ENCODE peak calls at places on chromosomes 16 and 17, in five cellular contexts. S, P, Q, R and E are unnamed samples.

GRCh38 chr17:52892334-52892733 is 733.8 kb upstream of the CA10 start:
- DNase-seq in Q (no peak), P (no peak), R (no peak), S (no peak), E (no peak)

GRCh38 chr16:88538366-88539060 is 31.7 kb upstream of the ZC3H18 start:
- DNase-seq in R (no peak), Q (no peak), S (no peak), P (no peak), E (no peak)

GRCh38 chr16:23408242-23409201 is 44.5 kb downstream of the COG7 start:
- DNase-seq in S (peak; percentile 64), P (peak; percentile 56), Q (no peak), R (no peak), E (no peak)

GRCh38 chr16:27698746-27699145 is 148.8 kb downstream of the KATNIP start:
- DNase-seq in Q (no peak), S (no peak), R (no peak), P (no peak), E (no peak)

GRCh38 chr17:17890773-17891759 is 54.3 kb upstream of the SREBF1 start:
- DNase-seq in P (peak; percentile 69), R (peak; percentile 70), S (peak; percentile 50), Q (no peak), E (peak; percentile 88)

GRCh38 chr17:30363715-30364202 is 15.0 kb upstream of the CPD start:
- DNase-seq in S (peak; percentile 46), P (no peak), Q (no peak), R (no peak), E (no peak)

GRCh38 chr17:514584-514983 is 162.0 kb upstream of the RPH3AL start:
- DNase-seq in S (no peak), P (no peak), Q (no peak), R (no peak), E (no peak)

GRCh38 chr17:4110152-4110551 is 32.7 kb downstream of the ZZEF1 start:
- DNase-seq in P (peak; percentile 49), S (no peak), Q (no peak), R (no peak), E (no peak)

GRCh38 chr17:56317351-56318208 is 164.3 kb downstream of the ANKFN1 start:
- DNase-seq in R (no peak), Q (no peak), S (no peak), P (no peak), E (no peak)

GRCh38 chr16:35733278-35733965 is 2274.0 kb downstream of the TP53TG3F start:
- DNase-seq in P (no peak), Q (no peak), S (no peak), R (no peak), E (peak; percentile 56)

GRCh38 chr16:77288222-77288621 is 89.0 kb downstream of the SYCE1L start:
- DNase-seq in R (no peak), Q (no peak), S (no peak), P (peak; percentile 84), E (no peak)

GRCh38 chr17:40092581-40092980 is 7.8 kb downstream of the NR1D1 start:
- DNase-seq in S (no peak), P (no peak), Q (no peak), R (no peak), E (no peak)

GRCh38 chr16:709651-710499 is 4.3 kb upstream of the FBXL16 start:
- DNase-seq in S (no peak), Q (no peak), P (peak; percentile 86), R (peak; percentile 69), E (no peak)

GRCh38 chr16:19520861-19521331 is 1.0 kb downstream of the GDE1 start:
- DNase-seq in S (peak; percentile 73), R (no peak), Q (no peak), P (peak; percentile 26), E (no peak)

GRCh38 chr17:55570360-55570759 is 59.1 kb upstream of the SMIM36 start:
- DNase-seq in R (no peak), P (no peak), S (no peak), Q (no peak), E (no peak)

GRCh38 chr17:44438634-44439033 is 49.2 kb upstream of the ITGA2B start:
- DNase-seq in P (no peak), S (peak; percentile 18), Q (no peak), R (no peak), E (no peak)

GRCh38 chr16:81201267-81201666 is 37.2 kb upstream of the BCO1 start:
- DNase-seq in R (no peak), Q (no peak), P (no peak), S (no peak), E (no peak)

GRCh38 chr16:9123871-9124270 is 32.4 kb downstream of the HAPSTR1 start:
- DNase-seq in S (peak; percentile 90), P (no peak), Q (no peak), R (no peak), E (no peak)

GRCh38 chr16:72657791-72658190 is 390.1 kb downstream of the ZFHX3 start:
- DNase-seq in P (no peak), R (no peak), Q (no peak), S (no peak), E (no peak)

GRCh38 chr17:29958947-29959657 is 17.7 kb downstream of the EFCAB5 start:
- DNase-seq in P (peak; percentile 17), S (no peak), R (no peak), Q (no peak), E (no peak)

GRCh38 chr16:88303890-88304819 is 78.6 kb upstream of the ZNF469 start:
- DNase-seq in Q (no peak), P (peak; percentile 94), S (no peak), R (no peak), E (no peak)

GRCh38 chr17:40608061-40608581 is 39.5 kb downstream of the SMARCE1 start:
- DNase-seq in R (no peak), S (no peak), P (no peak), Q (no peak), E (no peak)

GRCh38 chr16:67117716-67118115 is 8.0 kb downstream of the PHAF1 start:
- DNase-seq in Q (no peak), R (no peak), P (no peak), S (no peak), E (no peak)

GRCh38 chr16:20387978-20388377 is 16.6 kb downstream of the PDILT start:
- DNase-seq in P (no peak), R (no peak), S (no peak), Q (no peak), E (no peak)

GRCh38 chr17:19769946-19770652 is 22.0 kb upstream of the ALDH3A1 start:
- DNase-seq in P (peak; percentile 25), R (no peak), Q (no peak), S (no peak), E (peak; percentile 49)

GRCh38 chr16:64627781-64628180 is 494.1 kb downstream of the CDH11 start:
- DNase-seq in Q (no peak), R (no peak), S (no peak), P (no peak), E (no peak)

GRCh38 chr16:2535644-2536021 is 2.2 kb upstream of the PDPK1 start:
- DNase-seq in R (no peak), P (peak; percentile 69), Q (no peak), S (no peak), E (no peak)

GRCh38 chr17:54559883-54560282 is 340.8 kb upstream of the TOM1L1 start:
- DNase-seq in R (no peak), P (no peak), Q (no peak), S (no peak), E (no peak)

GRCh38 chr17:64174686-64175456 is 44.9 kb upstream of the ERN1 start:
- DNase-seq in Q (no peak), P (no peak), R (no peak), S (no peak), E (no peak)

GRCh38 chr17:40547079-40547784 is 18.0 kb downstream of the CCR7 start:
- DNase-seq in P (peak; percentile 26), S (peak; percentile 13), Q (no peak), R (peak; percentile 7), E (no peak)

GRCh38 chr16:28935924-28936783 is 4.4 kb downstream of the CD19 start:
- DNase-seq in Q (peak; percentile 25), S (peak; percentile 89), P (peak; percentile 74), R (peak; percentile 95), E (no peak)

GRCh38 chr17:40097087-40097486 is 3.3 kb downstream of the NR1D1 start:
- DNase-seq in P (no peak), R (no peak), Q (no peak), S (no peak), E (no peak)

GRCh38 chr17:41390411-41390938 is 6.9 kb downstream of the KRT31 start:
- DNase-seq in S (no peak), R (no peak), Q (no peak), P (no peak), E (no peak)

GRCh38 chr17:81812571-81813370 is 8.8 kb downstream of the GCGR start:
- DNase-seq in R (no peak), S (no peak), Q (no peak), P (no peak), E (no peak)

GRCh38 chr16:63363738-63364137 is 1327.5 kb upstream of the CDH8 start:
- DNase-seq in P (no peak), Q (no peak), S (no peak), R (no peak), E (no peak)
- TF ChIP-seq CTCF in P (no peak), Q (no peak), S (no peak), R (no peak), E (no peak)

GRCh38 chr17:73198201-73198929 is 5.5 kb downstream of the COG1 start:
- DNase-seq in P (no peak), R (no peak), S (no peak), Q (no peak), E (no peak)

GRCh38 chr17:73197141-73197540 is 4.3 kb downstream of the COG1 start:
- DNase-seq in S (no peak), P (no peak), Q (no peak), R (no peak), E (no peak)

GRCh38 chr17:73194514-73195222 is 1.8 kb downstream of the COG1 start:
- DNase-seq in S (no peak), P (peak; percentile 79), R (no peak), Q (no peak), E (no peak)

GRCh38 chr17:73198930-73199260 is 6.0 kb downstream of the COG1 start:
- DNase-seq in P (no peak), S (no peak), Q (no peak), R (no peak), E (no peak)

GRCh38 chr17:73196500-73196899 is 3.6 kb downstream of the COG1 start:
- DNase-seq in R (peak; percentile 50), P (peak; percentile 42), Q (no peak), S (peak; percentile 73), E (no peak)
- TF ChIP-seq CTCF in R (no peak), P (peak; percentile 52), Q (no peak), S (peak; percentile 56), E (peak; percentile 19)

GRCh38 chr16:86872126-86872525 is 293.8 kb downstream of the FOXL1 start:
- DNase-seq in R (no peak), Q (no peak), S (no peak), P (no peak), E (no peak)

GRCh38 chr16:86872833-86873232 is 294.5 kb downstream of the FOXL1 start:
- DNase-seq in P (no peak), Q (no peak), S (no peak), R (no peak), E (no peak)

GRCh38 chr16:86877108-86877507 is 298.8 kb downstream of the FOXL1 start:
- DNase-seq in Q (no peak), P (no peak), S (no peak), R (no peak), E (no peak)

GRCh38 chr16:86876499-86876898 is 298.1 kb downstream of the FOXL1 start:
- DNase-seq in P (no peak), Q (no peak), R (no peak), S (no peak), E (no peak)

GRCh38 chr16:86874141-86874540 is 295.8 kb downstream of the FOXL1 start:
- DNase-seq in S (no peak), R (peak; percentile 80), Q (no peak), P (no peak), E (no peak)
- TF ChIP-seq CTCF in S (peak; percentile 33), R (peak; percentile 81), Q (no peak), P (peak; percentile 71), E (peak; percentile 50)

GRCh38 chr16:70548936-70549335 is 25.3 kb downstream of the SF3B3 start:
- DNase-seq in R (no peak), P (no peak), Q (no peak), S (no peak), E (no peak)
- TF ChIP-seq CTCF in R (no peak), P (no peak), Q (no peak), S (no peak), E (no peak)